ENCODE peak calls at places on chromosome 18, in eight cellular contexts. One of them, this sample, is unnamed.

GRCh38 chr18:74613390-74613789 is 15.7 kb downstream of the ZNF407 start:
- DNase-seq in Daoy: no peak
- DNase-seq in astrocyte of the spinal cord: no peak
- DNase-seq in GM19239: no peak
- DNase-seq in activated CD4-positive, alpha-beta T cell treated with anti-CD3 and anti-CD28 coated beads, Interleukin-2, amount 10 ng/mL, durations not matched to agents 7 days and 5 days: no peak
- DNase-seq in AG08396: no peak
- DNase-seq in T-cell: no peak
- DNase-seq in RWPE1: no peak
- DNase-seq in this sample: no peak

GRCh38 chr18:49304746-49305145 is 155.7 kb downstream of the DYM start:
- DNase-seq in GM19239: no peak
- DNase-seq in Daoy: no peak
- DNase-seq in AG08396: no peak
- DNase-seq in T-cell: no peak
- DNase-seq in activated CD4-positive, alpha-beta T cell treated with anti-CD3 and anti-CD28 coated beads, Interleukin-2, amount 10 ng/mL, durations not matched to agents 7 days and 5 days: no peak
- DNase-seq in RWPE1: no peak
- DNase-seq in astrocyte of the spinal cord: no peak
- DNase-seq in this sample: no peak

GRCh38 chr18:7830468-7830867 is 263.4 kb downstream of the PTPRM start:
- DNase-seq in RWPE1: peak
- DNase-seq in activated CD4-positive, alpha-beta T cell treated with anti-CD3 and anti-CD28 coated beads, Interleukin-2, amount 10 ng/mL, durations not matched to agents 7 days and 5 days: no peak
- DNase-seq in AG08396: no peak
- DNase-seq in GM19239: peak
- DNase-seq in astrocyte of the spinal cord: no peak
- DNase-seq in Daoy: no peak
- DNase-seq in T-cell: no peak
- DNase-seq in this sample: no peak

GRCh38 chr18:74498712-74499629 is 2.8 kb downstream of the CNDP2 start:
- DNase-seq in astrocyte of the spinal cord: no peak
- DNase-seq in T-cell: peak
- DNase-seq in Daoy: peak
- DNase-seq in AG08396: no peak
- DNase-seq in GM19239: peak
- DNase-seq in activated CD4-positive, alpha-beta T cell treated with anti-CD3 and anti-CD28 coated beads, Interleukin-2, amount 10 ng/mL, durations not matched to agents 7 days and 5 days: peak
- DNase-seq in RWPE1: no peak
- DNase-seq in this sample: peak

GRCh38 chr18:62850619-62851306 is 135.4 kb downstream of the PHLPP1 start:
- DNase-seq in activated CD4-positive, alpha-beta T cell treated with anti-CD3 and anti-CD28 coated beads, Interleukin-2, amount 10 ng/mL, durations not matched to agents 7 days and 5 days: no peak
- DNase-seq in RWPE1: no peak
- DNase-seq in Daoy: no peak
- DNase-seq in astrocyte of the spinal cord: no peak
- DNase-seq in T-cell: no peak
- DNase-seq in GM19239: no peak
- DNase-seq in AG08396: no peak
- DNase-seq in this sample: no peak

GRCh38 chr18:77068890-77069312 is 63.7 kb downstream of the MBP start:
- DNase-seq in astrocyte of the spinal cord: peak
- DNase-seq in AG08396: no peak
- DNase-seq in T-cell: no peak
- DNase-seq in Daoy: no peak
- DNase-seq in activated CD4-positive, alpha-beta T cell treated with anti-CD3 and anti-CD28 coated beads, Interleukin-2, amount 10 ng/mL, durations not matched to agents 7 days and 5 days: no peak
- DNase-seq in GM19239: no peak
- DNase-seq in RWPE1: no peak
- DNase-seq in this sample: no peak

GRCh38 chr18:74980669-74981068 is 228.3 kb downstream of the PTGR3 start:
- DNase-seq in astrocyte of the spinal cord: no peak
- DNase-seq in AG08396: no peak
- DNase-seq in activated CD4-positive, alpha-beta T cell treated with anti-CD3 and anti-CD28 coated beads, Interleukin-2, amount 10 ng/mL, durations not matched to agents 7 days and 5 days: no peak
- DNase-seq in GM19239: no peak
- DNase-seq in T-cell: no peak
- DNase-seq in Daoy: no peak
- DNase-seq in RWPE1: no peak
- DNase-seq in this sample: no peak

GRCh38 chr18:67672719-67673118 is 156.2 kb upstream of the DSEL start:
- DNase-seq in T-cell: no peak
- DNase-seq in AG08396: no peak
- DNase-seq in RWPE1: no peak
- DNase-seq in activated CD4-positive, alpha-beta T cell treated with anti-CD3 and anti-CD28 coated beads, Interleukin-2, amount 10 ng/mL, durations not matched to agents 7 days and 5 days: no peak
- DNase-seq in GM19239: no peak
- DNase-seq in Daoy: no peak
- DNase-seq in astrocyte of the spinal cord: peak
- DNase-seq in this sample: no peak

GRCh38 chr18:58954986-58955385 is 90.3 kb downstream of the ZNF532 start:
- DNase-seq in GM19239: no peak
- DNase-seq in astrocyte of the spinal cord: no peak
- DNase-seq in AG08396: no peak
- DNase-seq in T-cell: no peak
- DNase-seq in Daoy: no peak
- DNase-seq in activated CD4-positive, alpha-beta T cell treated with anti-CD3 and anti-CD28 coated beads, Interleukin-2, amount 10 ng/mL, durations not matched to agents 7 days and 5 days: no peak
- DNase-seq in RWPE1: no peak
- DNase-seq in this sample: no peak

GRCh38 chr18:51654441-51655326 is 457.2 kb upstream of the MEX3C start:
- DNase-seq in RWPE1: no peak
- DNase-seq in activated CD4-positive, alpha-beta T cell treated with anti-CD3 and anti-CD28 coated beads, Interleukin-2, amount 10 ng/mL, durations not matched to agents 7 days and 5 days: no peak
- DNase-seq in GM19239: no peak
- DNase-seq in Daoy: no peak
- DNase-seq in AG08396: no peak
- DNase-seq in astrocyte of the spinal cord: no peak
- DNase-seq in T-cell: no peak
- DNase-seq in this sample: no peak

GRCh38 chr18:3869848-3870247 is 419.9 kb downstream of the TGIF1 start:
- DNase-seq in AG08396: peak
- DNase-seq in astrocyte of the spinal cord: peak
- DNase-seq in Daoy: peak
- DNase-seq in activated CD4-positive, alpha-beta T cell treated with anti-CD3 and anti-CD28 coated beads, Interleukin-2, amount 10 ng/mL, durations not matched to agents 7 days and 5 days: no peak
- DNase-seq in T-cell: no peak
- DNase-seq in GM19239: no peak
- DNase-seq in RWPE1: peak
- DNase-seq in this sample: no peak

GRCh38 chr18:75073654-75074053 is 135.3 kb downstream of the PTGR3 start:
- DNase-seq in activated CD4-positive, alpha-beta T cell treated with anti-CD3 and anti-CD28 coated beads, Interleukin-2, amount 10 ng/mL, durations not matched to agents 7 days and 5 days: no peak
- DNase-seq in T-cell: no peak
- DNase-seq in RWPE1: no peak
- DNase-seq in Daoy: no peak
- DNase-seq in AG08396: no peak
- DNase-seq in GM19239: no peak
- DNase-seq in astrocyte of the spinal cord: no peak
- DNase-seq in this sample: no peak

GRCh38 chr18:23682045-23682444 is 7.2 kb upstream of the LAMA3 start:
- DNase-seq in Daoy: no peak
- DNase-seq in AG08396: no peak
- DNase-seq in T-cell: no peak
- DNase-seq in RWPE1: no peak
- DNase-seq in astrocyte of the spinal cord: no peak
- DNase-seq in activated CD4-positive, alpha-beta T cell treated with anti-CD3 and anti-CD28 coated beads, Interleukin-2, amount 10 ng/mL, durations not matched to agents 7 days and 5 days: no peak
- DNase-seq in GM19239: no peak
- DNase-seq in this sample: no peak

GRCh38 chr18:51619283-51619682 is 421.8 kb upstream of the MEX3C start:
- DNase-seq in activated CD4-positive, alpha-beta T cell treated with anti-CD3 and anti-CD28 coated beads, Interleukin-2, amount 10 ng/mL, durations not matched to agents 7 days and 5 days: no peak
- DNase-seq in Daoy: no peak
- DNase-seq in AG08396: no peak
- DNase-seq in RWPE1: no peak
- DNase-seq in GM19239: no peak
- DNase-seq in astrocyte of the spinal cord: no peak
- DNase-seq in T-cell: no peak
- DNase-seq in this sample: no peak

GRCh38 chr18:35127201-35127600 is 86.0 kb downstream of the MAPRE2 start:
- DNase-seq in RWPE1: no peak
- DNase-seq in AG08396: no peak
- DNase-seq in astrocyte of the spinal cord: no peak
- DNase-seq in GM19239: no peak
- DNase-seq in T-cell: no peak
- DNase-seq in Daoy: peak
- DNase-seq in activated CD4-positive, alpha-beta T cell treated with anti-CD3 and anti-CD28 coated beads, Interleukin-2, amount 10 ng/mL, durations not matched to agents 7 days and 5 days: no peak
- DNase-seq in this sample: no peak

GRCh38 chr18:56333846-56334245 is 304.5 kb downstream of the TXNL1 start:
- DNase-seq in T-cell: no peak
- DNase-seq in activated CD4-positive, alpha-beta T cell treated with anti-CD3 and anti-CD28 coated beads, Interleukin-2, amount 10 ng/mL, durations not matched to agents 7 days and 5 days: no peak
- DNase-seq in RWPE1: no peak
- DNase-seq in Daoy: no peak
- DNase-seq in GM19239: no peak
- DNase-seq in astrocyte of the spinal cord: no peak
- DNase-seq in AG08396: no peak
- DNase-seq in this sample: no peak

This sample was measured in esophagus squamous epithelium.